ENCODE peak calls at places on chromosomes 6 and 20, in six cellular contexts. G, Q, J, C, O and L are unnamed samples.

GRCh38 chr20:40938020-40938419 is 90.6 kb upstream of the TOP1 start:
- DNase-seq in G (no peak), Q (no peak), J (no peak), C (no peak), O (no peak), L (no peak)

GRCh38 chr6:4846387-4846786 is 70.2 kb downstream of the CDYL start:
- DNase-seq in G (no peak), Q (no peak), J (no peak), C (no peak), O (no peak), L (no peak)

GRCh38 chr6:103715269-103715668 is 1144.5 kb downstream of the HACE1 start:
- DNase-seq in G (no peak), Q (no peak), J (no peak), C (no peak), O (no peak), L (no peak)

GRCh38 chr6:28875348-28875747 is 48.4 kb downstream of the TRIM27 start:
- DNase-seq in G (no peak), Q (no peak), J (no peak), C (no peak), O (no peak), L (no peak)

GRCh38 chr6:47076422-47077344 is 34.6 kb upstream of the ADGRF1 start:
- DNase-seq in G (no peak), Q (peak; percentile 29), J (no peak), C (no peak), O (no peak), L (no peak)

GRCh38 chr6:145711372-145711771 is 23.9 kb downstream of the EPM2A start:
- DNase-seq in G (no peak), Q (no peak), J (no peak), C (no peak), O (no peak), L (peak; percentile 67)

GRCh38 chr20:25858495-25859425 is 162.1 kb upstream of the ZNF337 start:
- DNase-seq in G (no peak), Q (no peak), J (no peak), C (no peak), O (no peak), L (no peak)

GRCh38 chr6:3592371-3592941 is 135.6 kb upstream of the SLC22A23 start:
- DNase-seq in G (no peak), Q (no peak), J (peak; percentile 93), C (peak; percentile 67), O (no peak), L (peak; percentile 98)

GRCh38 chr6:108464506-108465084 is 96.1 kb upstream of the FOXO3 start:
- DNase-seq in G (no peak), Q (no peak), J (no peak), C (no peak), O (no peak), L (no peak)

GRCh38 chr6:17038316-17038715 is 63.5 kb upstream of the STMND1 start:
- DNase-seq in G (no peak), Q (no peak), J (no peak), C (no peak), O (no peak), L (no peak)

GRCh38 chr20:59753836-59754235 is 149.5 kb downstream of the PHACTR3 start:
- DNase-seq in G (no peak), Q (no peak), J (no peak), C (no peak), O (no peak), L (no peak)

GRCh38 chr6:34455831-34456230 is 10.0 kb upstream of the PACSIN1 start:
- DNase-seq in G (no peak), Q (no peak), J (no peak), C (no peak), O (no peak), L (no peak)